ENCODE peak calls at places on chromosomes 2 and 18, in four cellular contexts. D is GM20000; B is activated CD4-positive, alpha-beta T cell treated with anti-CD3 and anti-CD28 coated beads, Interleukin-2, amount 10 ng/mL, durations not matched to agents 7 days and 5 days; J is EL. T is an unnamed sample.

GRCh38 chr18:23822590-23823385 is 133.5 kb downstream of the LAMA3 start:
- DNase-seq in D (no peak), B (no peak), J (peak; percentile 81), T (no peak)

GRCh38 chr18:13217466-13217961 is 1.0 kb upstream of the LDLRAD4 start:
- DNase-seq in D (peak; percentile 79), B (peak; percentile 52), J (peak; percentile 20), T (peak; percentile 38)

GRCh38 chr2:28643324-28643723 is 108.3 kb upstream of the PPP1CB start:
- DNase-seq in D (no peak), B (no peak), J (no peak), T (no peak)

GRCh38 chr2:19235308-19235707 is 123.1 kb downstream of the OSR1 start:
- DNase-seq in D (no peak), B (no peak), J (peak; percentile 57), T (no peak)

GRCh38 chr2:97701186-97701585 is 12.2 kb upstream of the ZAP70 start:
- DNase-seq in D (no peak), B (no peak), J (no peak), T (no peak)

GRCh38 chr2:203455209-203455608 is 79.9 kb downstream of the RAPH1 start:
- DNase-seq in D (no peak), B (no peak), J (no peak), T (no peak)

GRCh38 chr2:134341476-134341875 is 87.6 kb downstream of the MGAT5 start:
- DNase-seq in D (no peak), B (no peak), J (no peak), T (no peak)

GRCh38 chr2:148530350-148530749 is 114.2 kb upstream of the EPC2 start:
- DNase-seq in D (no peak), B (no peak), J (no peak), T (no peak)

GRCh38 chr2:181104512-181105121 is 124.2 kb downstream of the UBE2E3 start:
- DNase-seq in D (peak; percentile 9), B (peak; percentile 45), J (peak; percentile 68), T (peak; percentile 82)

GRCh38 chr2:237533668-237534138 is 32.7 kb upstream of the PRLH start:
- DNase-seq in D (no peak), B (no peak), J (no peak), T (no peak)

GRCh38 chr2:62309465-62310091 is 113.7 kb downstream of the B3GNT2 start:
- DNase-seq in D (peak; percentile 69), B (peak; percentile 24), J (no peak), T (no peak)

GRCh38 chr18:10401930-10402329 is 52.5 kb upstream of the APCDD1 start:
- DNase-seq in D (no peak), B (no peak), J (no peak), T (no peak)

T was measured in OCI-M1.